ENCODE peak calls at places on chromosomes 7 and 10, in six cellular contexts. One of them, this sample, is unnamed.

GRCh38 chr7:2523941-2524807 is 4.6 kb downstream of the LFNG start:
- DNase-seq in mesenchymal stem cell: peak; percentile 65
- DNase-seq in mesendoderm: peak; percentile 59
- DNase-seq in H1: no peak
- DNase-seq in neuronal stem cell: peak; percentile 91
- DNase-seq in H9: peak; percentile 79
- DNase-seq in this sample: peak; percentile 41

GRCh38 chr10:111077715-111078504 is 1.1 kb downstream of the ADRA2A start:
- DNase-seq in mesenchymal stem cell: no peak
- DNase-seq in neuronal stem cell: no peak
- DNase-seq in H1: no peak
- DNase-seq in H9: peak; percentile 46
- DNase-seq in mesendoderm: no peak
- DNase-seq in this sample: no peak

GRCh38 chr10:45008524-45009161 is 7.9 kb downstream of the ZNF22 start:
- DNase-seq in neuronal stem cell: peak; percentile 70
- DNase-seq in mesenchymal stem cell: peak; percentile 94
- DNase-seq in H9: no peak
- DNase-seq in H1: no peak
- DNase-seq in mesendoderm: peak; percentile 90
- DNase-seq in this sample: peak; percentile 89

GRCh38 chr10:112475565-112476233 is 28.7 kb downstream of the VTI1A start:
- DNase-seq in mesendoderm: no peak
- DNase-seq in H9: no peak
- DNase-seq in neuronal stem cell: no peak
- DNase-seq in mesenchymal stem cell: peak; percentile 12
- DNase-seq in H1: no peak
- DNase-seq in this sample: peak; percentile 23

GRCh38 chr7:628041-628763 is 98.3 kb upstream of the DNAAF5 start:
- DNase-seq in H9: no peak
- DNase-seq in mesenchymal stem cell: no peak
- DNase-seq in H1: no peak
- DNase-seq in neuronal stem cell: no peak
- DNase-seq in mesendoderm: no peak
- DNase-seq in this sample: no peak

GRCh38 chr7:18320971-18321567 is 174.5 kb upstream of the HDAC9 start:
- DNase-seq in H9: no peak
- DNase-seq in H1: no peak
- DNase-seq in neuronal stem cell: peak; percentile 14
- DNase-seq in mesendoderm: peak; percentile 63
- DNase-seq in mesenchymal stem cell: peak; percentile 52
- DNase-seq in this sample: peak; percentile 58

GRCh38 chr7:124796771-124797170 is 31.2 kb upstream of the GPR37 start:
- DNase-seq in neuronal stem cell: no peak
- DNase-seq in H9: no peak
- DNase-seq in mesendoderm: no peak
- DNase-seq in H1: no peak
- DNase-seq in mesenchymal stem cell: peak; percentile 12
- DNase-seq in this sample: no peak

GRCh38 chr7:1674161-1675035 is 4.3 kb downstream of the ELFN1 start:
- DNase-seq in H1: no peak
- DNase-seq in neuronal stem cell: no peak
- DNase-seq in mesenchymal stem cell: no peak
- DNase-seq in mesendoderm: no peak
- DNase-seq in H9: no peak
- DNase-seq in this sample: no peak

GRCh38 chr7:44059219-44060090 is 5.9 kb downstream of the PGAM2 start:
- DNase-seq in H1: no peak
- DNase-seq in mesendoderm: no peak
- DNase-seq in mesenchymal stem cell: no peak
- DNase-seq in H9: no peak
- DNase-seq in neuronal stem cell: no peak
- DNase-seq in this sample: no peak

GRCh38 chr10:119161680-119162079 is 3.8 kb downstream of the SFXN4 start:
- DNase-seq in mesenchymal stem cell: peak; percentile 59
- DNase-seq in neuronal stem cell: no peak
- DNase-seq in H9: no peak
- DNase-seq in mesendoderm: no peak
- DNase-seq in H1: no peak
- DNase-seq in this sample: peak; percentile 76

GRCh38 chr7:17434841-17435692 is 136.6 kb downstream of the AHR start:
- DNase-seq in neuronal stem cell: no peak
- DNase-seq in H1: no peak
- DNase-seq in mesenchymal stem cell: no peak
- DNase-seq in mesendoderm: no peak
- DNase-seq in H9: no peak
- DNase-seq in this sample: no peak

GRCh38 chr7:78149787-78150186 is 351.2 kb downstream of the PHTF2 start:
- DNase-seq in mesenchymal stem cell: peak; percentile 55
- DNase-seq in H1: no peak
- DNase-seq in mesendoderm: no peak
- DNase-seq in neuronal stem cell: no peak
- DNase-seq in H9: no peak
- DNase-seq in this sample: peak; percentile 85

GRCh38 chr10:98587156-98587555 is 140.4 kb upstream of the HPS1 start:
- DNase-seq in H1: no peak
- DNase-seq in neuronal stem cell: no peak
- DNase-seq in H9: no peak
- DNase-seq in mesenchymal stem cell: peak; percentile 72
- DNase-seq in mesendoderm: no peak
- DNase-seq in this sample: no peak

GRCh38 chr10:73899401-73899780 is 11.5 kb upstream of the PLAU start:
- DNase-seq in H9: no peak
- DNase-seq in mesenchymal stem cell: peak; percentile 93
- DNase-seq in mesendoderm: peak; percentile 57
- DNase-seq in neuronal stem cell: no peak
- DNase-seq in H1: no peak
- DNase-seq in this sample: peak; percentile 97

GRCh38 chr7:143352506-143353130 is 9.9 kb downstream of the FAM131B start:
- DNase-seq in H1: no peak
- DNase-seq in H9: no peak
- DNase-seq in neuronal stem cell: peak; percentile 75
- DNase-seq in mesenchymal stem cell: no peak
- DNase-seq in mesendoderm: no peak
- DNase-seq in this sample: no peak

GRCh38 chr7:19117081-19117869 is at the start of gene TWIST1:
- DNase-seq in neuronal stem cell: peak; percentile 57
- DNase-seq in mesenchymal stem cell: peak; percentile 91
- DNase-seq in mesendoderm: peak; percentile 93
- DNase-seq in H9: peak; percentile 88
- DNase-seq in H1: peak; percentile 77
- DNase-seq in this sample: peak; percentile 94

GRCh38 chr10:30392564-30392990 is 41.4 kb upstream of the MAP3K8 start:
- DNase-seq in mesendoderm: peak; percentile 79
- DNase-seq in neuronal stem cell: peak; percentile 71
- DNase-seq in H9: peak; percentile 87
- DNase-seq in mesenchymal stem cell: peak; percentile 64
- DNase-seq in H1: peak; percentile 47
- DNase-seq in this sample: peak; percentile 42
- H2BK15ac ChIP-seq in mesendoderm: no peak overlapping the region
- H2BK15ac ChIP-seq in neuronal stem cell: no peak overlapping the region
- H2BK15ac ChIP-seq in H9: no peak overlapping the region
- H2BK15ac ChIP-seq in mesenchymal stem cell: no peak overlapping the region
- H2BK15ac ChIP-seq in H1: peak overlapping the region; percentile 90
- H2BK15ac ChIP-seq in this sample: no peak overlapping the region

DNA sequence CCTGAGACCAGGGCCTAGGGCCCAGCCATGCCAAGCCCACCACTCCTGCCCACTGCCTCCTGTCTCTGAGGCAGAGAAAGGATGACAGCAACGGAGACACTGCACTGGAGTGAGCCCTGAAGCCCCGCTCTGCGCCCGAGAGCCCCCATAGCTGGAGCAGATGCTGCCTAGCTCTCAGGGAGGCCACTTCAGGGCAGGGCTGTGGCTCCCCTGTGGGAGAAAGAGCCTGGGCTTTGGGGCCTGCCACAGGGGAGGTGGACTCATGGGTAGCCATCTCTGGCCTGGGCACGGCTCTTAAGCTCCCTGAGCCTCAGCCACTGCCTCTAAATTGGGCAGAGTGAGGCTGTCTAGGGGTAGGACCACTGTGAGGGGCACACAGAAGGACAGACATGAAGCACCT is 214.2 kb downstream of the GRID1 start:
- DNase-seq in H1: no peak
- DNase-seq in mesendoderm: no peak
- DNase-seq in neuronal stem cell: no peak
- DNase-seq in mesenchymal stem cell: no peak
- DNase-seq in H9: no peak
- DNase-seq in this sample: no peak
- H3K27ac ChIP-seq in H1: no peak overlapping the region
- H3K27ac ChIP-seq in mesendoderm: no peak overlapping the region
- H3K27ac ChIP-seq in neuronal stem cell: no peak overlapping the region
- H3K27ac ChIP-seq in mesenchymal stem cell: no peak overlapping the region
- H3K27ac ChIP-seq in H9: no peak overlapping the region
- H3K27ac ChIP-seq in this sample: no peak overlapping the region

GRCh38 chr10:70145666-70146488 is 623 bp downstream of the TYSND1 start:
- DNase-seq in mesenchymal stem cell: peak; percentile 82
- DNase-seq in neuronal stem cell: peak; percentile 74
- DNase-seq in mesendoderm: peak; percentile 84
- DNase-seq in H9: peak; percentile 63
- DNase-seq in H1: no peak
- DNase-seq in this sample: peak; percentile 54
- H3K4ac ChIP-seq in mesenchymal stem cell: peak overlapping the region; percentile 42
- H3K4ac ChIP-seq in neuronal stem cell: peak overlapping the region; percentile 69
- H3K4ac ChIP-seq in mesendoderm: no peak overlapping the region
- H3K4ac ChIP-seq in H9: no peak overlapping the region
- H3K4ac ChIP-seq in H1: no peak overlapping the region
- H3K4ac ChIP-seq in this sample: peak overlapping the region; percentile 77

DNA sequence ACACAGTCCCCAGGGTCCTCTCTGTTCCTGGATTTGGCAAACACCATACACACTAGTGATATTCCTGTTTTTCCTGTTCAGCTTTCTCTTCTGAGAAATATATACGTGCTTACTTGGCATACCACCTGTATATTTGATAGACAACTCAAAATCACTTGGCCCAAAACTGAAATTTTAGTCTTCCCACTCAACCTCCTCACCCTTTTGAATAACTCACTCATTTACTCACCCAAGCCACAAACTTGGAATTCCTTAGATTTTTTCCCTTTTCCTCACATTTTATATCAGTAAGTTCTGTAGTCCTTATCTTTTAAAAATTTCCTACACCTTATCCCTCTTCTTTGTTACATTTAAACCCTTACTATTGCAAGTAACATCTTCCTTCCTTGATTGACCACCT is 143.4 kb downstream of the PPP1R3A start:
- DNase-seq in H9: no peak
- DNase-seq in mesendoderm: no peak
- DNase-seq in neuronal stem cell: no peak
- DNase-seq in mesenchymal stem cell: no peak
- DNase-seq in H1: no peak
- DNase-seq in this sample: no peak
- H2BK15ac ChIP-seq in H9: no peak overlapping the region
- H2BK15ac ChIP-seq in mesendoderm: no peak overlapping the region
- H2BK15ac ChIP-seq in neuronal stem cell: no peak overlapping the region
- H2BK15ac ChIP-seq in mesenchymal stem cell: no peak overlapping the region
- H2BK15ac ChIP-seq in H1: no peak overlapping the region
- H2BK15ac ChIP-seq in this sample: no peak overlapping the region

DNA sequence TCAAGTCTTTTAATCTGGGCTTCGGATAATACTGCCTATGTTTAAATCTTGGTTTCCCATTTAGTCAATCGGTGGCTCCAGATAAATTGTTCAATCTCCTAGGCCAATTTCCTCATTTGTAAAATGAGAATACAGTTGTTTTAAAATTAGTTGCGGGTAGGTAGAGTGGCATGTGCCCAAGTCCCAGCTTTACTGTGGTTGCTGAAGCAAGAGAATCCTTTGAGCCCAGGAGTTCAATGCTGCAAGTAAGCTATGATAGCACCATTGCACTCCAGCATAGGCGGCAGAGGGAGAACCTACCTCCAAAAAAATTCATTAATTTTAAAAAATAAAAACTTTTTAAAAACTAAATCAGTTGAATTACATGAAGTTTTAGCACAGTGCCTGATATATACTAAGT is 7.3 kb downstream of the RNF216 start:
- DNase-seq in H1: no peak
- DNase-seq in mesenchymal stem cell: no peak
- DNase-seq in mesendoderm: no peak
- DNase-seq in neuronal stem cell: no peak
- DNase-seq in H9: no peak
- DNase-seq in this sample: no peak
- H3K27ac ChIP-seq in H1: no peak overlapping the region
- H3K27ac ChIP-seq in mesenchymal stem cell: peak overlapping the region; percentile 85
- H3K27ac ChIP-seq in mesendoderm: no peak overlapping the region
- H3K27ac ChIP-seq in neuronal stem cell: no peak overlapping the region
- H3K27ac ChIP-seq in H9: no peak overlapping the region
- H3K27ac ChIP-seq in this sample: peak overlapping the region; percentile 73

DNA sequence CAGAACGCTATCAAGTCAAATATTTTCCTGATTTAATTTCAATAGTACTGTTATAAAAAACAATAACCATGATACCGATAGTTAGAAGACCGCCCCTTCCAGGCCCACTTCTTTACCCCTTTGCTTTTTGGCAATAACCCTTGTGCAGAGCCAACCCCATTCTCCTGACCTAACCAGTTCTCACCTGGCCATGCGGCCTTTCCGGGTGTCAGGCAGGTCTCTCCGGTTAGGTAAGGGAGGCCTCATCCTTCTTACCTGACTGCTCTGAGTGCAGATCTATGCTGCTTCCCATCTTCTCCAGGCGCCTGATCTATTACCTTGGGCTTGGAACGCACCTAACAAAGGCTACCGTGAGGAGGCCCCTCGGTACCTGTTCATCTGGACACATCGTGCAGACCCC is 26.6 kb downstream of the ZMIZ1 start:
- DNase-seq in H1: no peak
- DNase-seq in neuronal stem cell: no peak
- DNase-seq in mesendoderm: no peak
- DNase-seq in H9: no peak
- DNase-seq in mesenchymal stem cell: no peak
- DNase-seq in this sample: no peak
- H3K4ac ChIP-seq in H1: no peak overlapping the region
- H3K4ac ChIP-seq in neuronal stem cell: no peak overlapping the region
- H3K4ac ChIP-seq in mesendoderm: no peak overlapping the region
- H3K4ac ChIP-seq in H9: no peak overlapping the region
- H3K4ac ChIP-seq in mesenchymal stem cell: no peak overlapping the region
- H3K4ac ChIP-seq in this sample: no peak overlapping the region

DNA sequence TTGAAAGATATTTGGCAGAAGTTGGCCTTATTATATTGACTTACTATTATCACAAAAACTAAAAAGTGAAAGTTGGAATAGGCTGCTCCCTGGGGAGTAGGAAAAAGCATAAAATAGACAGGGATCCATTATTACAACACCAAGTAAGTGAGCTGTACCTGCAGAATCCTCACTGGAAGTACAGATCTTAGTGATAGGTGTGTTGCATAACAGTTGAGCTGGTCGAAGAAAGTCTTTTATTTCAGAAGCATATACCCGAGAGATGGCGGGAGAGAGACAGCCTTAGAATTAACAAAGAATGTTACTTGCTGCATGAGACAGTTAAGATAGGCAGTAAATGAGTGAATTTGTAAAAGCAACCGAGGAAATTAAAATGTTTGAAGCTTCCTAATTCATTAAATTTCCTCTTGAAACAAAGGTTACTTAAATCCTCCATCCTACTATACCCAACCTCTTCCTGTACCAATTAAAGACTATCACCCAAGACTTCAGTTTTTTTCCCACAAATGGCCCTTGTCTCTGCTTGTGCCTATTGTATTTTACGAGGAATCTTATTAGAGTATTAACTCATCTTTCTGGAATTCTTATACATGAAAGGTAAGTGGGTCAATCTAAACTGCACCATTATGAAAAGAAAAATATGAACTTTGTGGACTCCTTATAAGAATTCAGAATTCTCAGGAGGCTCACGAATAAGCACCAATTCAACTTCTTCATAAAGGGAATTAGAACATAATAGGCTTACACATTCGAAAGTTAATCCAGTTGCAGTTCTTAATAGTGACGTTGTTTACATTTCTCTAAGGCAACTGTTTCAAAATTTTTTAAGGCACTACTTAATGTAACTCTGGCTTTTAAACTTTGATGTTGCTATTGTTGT is 56.2 kb downstream of the CREM start:
- DNase-seq in mesendoderm: no peak
- DNase-seq in mesenchymal stem cell: no peak
- DNase-seq in neuronal stem cell: no peak
- DNase-seq in H1: no peak
- DNase-seq in H9: no peak
- DNase-seq in this sample: no peak
- H2BK15ac ChIP-seq in mesendoderm: no peak overlapping the region
- H2BK15ac ChIP-seq in mesenchymal stem cell: no peak overlapping the region
- H2BK15ac ChIP-seq in neuronal stem cell: no peak overlapping the region
- H2BK15ac ChIP-seq in H1: no peak overlapping the region
- H2BK15ac ChIP-seq in H9: no peak overlapping the region
- H2BK15ac ChIP-seq in this sample: no peak overlapping the region